ENCODE peak calls at places on chromosomes 6 and 20, in six cellular contexts. V, I, F, S, J and E are unnamed samples.

GRCh38 chr6:157907651-157908050 is 74.0 kb upstream of the SYNJ2 start:
- DNase-seq in J (no peak), S (no peak), F (no peak), I (no peak), V (no peak), E (no peak)

GRCh38 chr20:5674176-5674660 is 76.0 kb upstream of the SHLD1 start:
- DNase-seq in S (peak; percentile 44), V (no peak), F (no peak), I (peak; percentile 47), J (peak; percentile 94), E (peak; percentile 83)

GRCh38 chr6:104256547-104257144 is 603.1 kb downstream of the HACE1 start:
- DNase-seq in F (no peak), I (no peak), J (no peak), V (no peak), S (no peak), E (no peak)

GRCh38 chr6:145736854-145737181 is 1.5 kb upstream of the EPM2A start:
- DNase-seq in V (no peak), F (no peak), I (peak; percentile 69), J (no peak), S (peak; percentile 66), E (no peak)

GRCh38 chr6:3181105-3181504 is 23.8 kb upstream of the TUBB2A start:
- DNase-seq in J (no peak), V (no peak), I (no peak), S (no peak), F (no peak), E (peak; percentile 10)

GRCh38 chr6:1136415-1136774 is 175.5 kb upstream of the FOXQ1 start:
- DNase-seq in S (peak; percentile 54), J (no peak), I (peak; percentile 86), F (no peak), V (no peak), E (no peak)

GRCh38 chr20:6730929-6731328 is 36.6 kb upstream of the BMP2 start:
- DNase-seq in F (no peak), I (no peak), S (no peak), J (no peak), V (no peak), E (no peak)

GRCh38 chr6:20539387-20539786 is 5.1 kb downstream of the CDKAL1 start:
- DNase-seq in S (no peak), V (no peak), I (no peak), J (no peak), F (no peak), E (peak; percentile 29)

GRCh38 chr20:15923030-15923776 is 650.0 kb downstream of the KIF16B start:
- DNase-seq in I (no peak), S (no peak), V (no peak), J (peak; percentile 54), F (no peak), E (peak; percentile 91)

GRCh38 chr6:154508573-154509375 is 1.7 kb downstream of the CNKSR3 start:
- DNase-seq in F (peak; percentile 33), J (no peak), S (peak; percentile 39), V (no peak), I (peak; percentile 56), E (no peak)

GRCh38 chr6:73566954-73567591 is 46.2 kb upstream of the EEF1A1 start:
- DNase-seq in S (peak; percentile 27), I (peak; percentile 35), J (no peak), F (no peak), V (no peak), E (peak; percentile 1)

GRCh38 chr6:111842891-111843290 is 30.4 kb downstream of the FYN start:
- DNase-seq in J (no peak), F (no peak), S (peak; percentile 73), V (no peak), I (peak; percentile 34), E (no peak)

GRCh38 chr6:40798069-40798770 is 211.1 kb upstream of the LRFN2 start:
- DNase-seq in F (no peak), V (no peak), S (no peak), J (no peak), I (no peak), E (no peak)

GRCh38 chr20:5316188-5317158 is at the start of gene PROKR2:
- DNase-seq in J (no peak), I (no peak), F (peak; percentile 88), S (no peak), V (peak; percentile 61), E (no peak)

GRCh38 chr6:135129139-135129867 is 51.8 kb upstream of the MYB start:
- DNase-seq in J (no peak), V (no peak), S (no peak), F (no peak), I (no peak), E (no peak)

GRCh38 chr6:159480471-159480870 is 212.6 kb downstream of the SOD2 start:
- DNase-seq in V (no peak), I (no peak), F (no peak), S (no peak), J (no peak), E (no peak)

GRCh38 chr6:56984374-56984773 is 29.5 kb downstream of the BEND6 start:
- DNase-seq in F (no peak), S (peak; percentile 65), I (peak; percentile 60), V (no peak), J (no peak), E (no peak)

GRCh38 chr6:68649669-68650068 is 14.6 kb downstream of the ADGRB3 start:
- DNase-seq in J (no peak), I (no peak), S (no peak), F (no peak), V (no peak), E (no peak)

GRCh38 chr6:35216832-35217811 is 3.4 kb downstream of the SCUBE3 start:
- DNase-seq in V (no peak), J (no peak), S (no peak), I (no peak), F (no peak), E (no peak)

GRCh38 chr6:15763827-15764226 is 101.0 kb upstream of the DTNBP1 start:
- DNase-seq in J (no peak), F (no peak), I (peak; percentile 22), S (peak; percentile 18), V (no peak), E (no peak)

GRCh38 chr20:21586682-21587081 is 72.8 kb upstream of the NKX2-2 start:
- DNase-seq in V (no peak), F (no peak), I (no peak), S (no peak), J (no peak), E (no peak)

GRCh38 chr6:166587631-166588413 is 1.3 kb upstream of the RAMACL start:
- DNase-seq in S (no peak), J (peak; percentile 58), F (no peak), V (no peak), I (no peak), E (peak; percentile 93)

GRCh38 chr6:166589786-166590574 is 3.5 kb upstream of the RAMACL start:
- DNase-seq in V (no peak), I (no peak), F (peak; percentile 62), J (no peak), S (peak; percentile 33), E (no peak)

GRCh38 chr6:166591026-166591425 is 4.5 kb upstream of the RAMACL start:
- DNase-seq in I (no peak), S (no peak), V (no peak), F (no peak), J (no peak), E (no peak)

GRCh38 chr6:166588691-166589333 is 2.3 kb upstream of the RAMACL start:
- DNase-seq in V (no peak), J (peak; percentile 48), F (no peak), I (peak; percentile 76), S (peak; percentile 85), E (peak; percentile 74)

DNA sequence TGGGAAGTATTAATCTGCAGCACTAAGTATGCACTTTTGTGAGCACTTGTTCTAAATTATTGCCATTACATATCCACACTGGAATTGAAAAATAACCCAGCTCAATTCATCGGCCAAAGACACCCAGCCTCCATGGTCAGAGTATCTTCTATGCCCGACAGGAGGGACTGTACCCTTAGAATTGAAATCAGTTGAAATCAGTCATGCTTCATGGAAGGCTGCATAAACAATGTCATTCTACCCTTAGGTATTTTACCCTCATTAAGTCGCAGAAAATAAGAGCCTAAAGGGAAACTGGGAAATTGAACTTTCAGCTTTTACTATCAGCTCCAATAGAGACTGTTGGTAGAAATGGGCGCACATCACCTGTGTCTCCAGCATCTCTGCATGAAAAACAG is 2.9 kb upstream of the RAMACL start:
- DNase-seq in S (no peak), F (no peak), J (peak; percentile 42), V (no peak), I (no peak), E (no peak)
- H3K4me2 ChIP-seq in S (no peak overlapping the region), F (peak overlapping the region; percentile 32), J (peak overlapping the region; percentile 84), V (no peak overlapping the region), I (no peak overlapping the region), E (peak overlapping the region; percentile 74)

DNA sequence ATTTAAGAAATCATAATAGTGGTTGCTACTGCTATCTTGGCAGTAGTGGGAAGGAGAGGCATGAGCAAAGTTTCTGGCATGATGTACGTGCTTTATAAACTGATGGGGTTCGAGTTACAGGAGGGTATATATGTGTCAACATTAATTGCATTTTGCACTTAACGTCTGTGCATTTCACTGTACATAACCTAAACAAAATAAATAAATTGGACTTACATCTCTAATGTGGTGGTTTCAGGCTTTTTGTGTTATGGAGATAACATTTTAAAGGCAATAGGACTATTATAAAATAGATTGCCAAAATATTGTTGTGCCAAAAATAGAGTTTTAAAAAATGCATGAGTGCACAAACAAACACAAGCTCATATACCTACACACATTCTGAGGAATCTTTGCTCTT is 1001.1 kb upstream of the GJE1 start:
- DNase-seq in I (no peak), J (no peak), S (no peak), F (no peak), V (no peak), E (no peak)
- H3K9ac ChIP-seq in I (no peak overlapping the region), J (no peak overlapping the region), S (no peak overlapping the region), F (no peak overlapping the region), V (no peak overlapping the region), E (no peak overlapping the region)

DNA sequence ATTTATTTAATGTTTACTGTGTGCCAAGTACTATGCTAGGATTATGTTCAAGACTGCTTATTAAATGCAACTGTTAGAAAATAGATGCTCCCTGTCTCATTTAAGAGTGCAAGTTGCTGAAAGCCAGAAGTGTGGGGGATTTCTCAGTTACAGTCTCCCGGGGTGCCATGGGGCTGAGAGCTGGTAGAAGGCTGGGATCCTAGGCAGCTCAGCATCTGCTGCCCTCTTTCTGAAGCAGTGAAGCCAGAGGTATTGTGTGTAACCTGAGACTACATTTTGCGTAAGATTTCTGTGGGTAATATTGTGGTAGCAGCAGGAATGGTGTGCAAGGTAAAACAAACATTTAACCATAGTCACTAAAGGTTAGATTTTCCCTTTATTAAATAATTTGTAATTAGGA is 120.6 kb downstream of the AKAP7 start:
- DNase-seq in V (no peak), J (no peak), S (peak; percentile 34), F (no peak), I (no peak), E (no peak)
- H3K4me2 ChIP-seq in V (no peak overlapping the region), J (no peak overlapping the region), S (no peak overlapping the region), F (no peak overlapping the region), I (no peak overlapping the region), E (no peak overlapping the region)

GRCh38 chr6:52139985-52140680 is 46.0 kb upstream of the IL17A start:
- DNase-seq in I (no peak), J (no peak), S (no peak), V (no peak), F (no peak), E (no peak)

GRCh38 chr6:52141596-52141995 is 44.6 kb upstream of the IL17A start:
- DNase-seq in J (no peak), S (no peak), F (no peak), V (no peak), I (no peak), E (no peak)

GRCh38 chr6:52146851-52147445 is 39.2 kb upstream of the IL17A start:
- DNase-seq in J (no peak), I (no peak), V (no peak), S (no peak), F (no peak), E (no peak)

GRCh38 chr6:52143551-52143950 is 42.6 kb upstream of the IL17A start:
- DNase-seq in I (no peak), S (no peak), F (no peak), J (no peak), V (no peak), E (no peak)

GRCh38 chr6:52144196-52145076 is 41.7 kb upstream of the IL17A start:
- DNase-seq in S (no peak), V (no peak), J (no peak), I (no peak), F (no peak), E (no peak)
- H3K9ac ChIP-seq in S (no peak overlapping the region), V (no peak overlapping the region), J (no peak overlapping the region), I (no peak overlapping the region), F (no peak overlapping the region), E (no peak overlapping the region)